ENCODE peak calls at places on chromosomes 6 and 20, in four cellular contexts. C is heart left ventricle, J is ascending aorta, M is H9. F is an unnamed sample.

GRCh38 chr6:5401845-5402738 is 140.8 kb downstream of the FARS2 start:
- DNase-seq in J (no peak), C (no peak), M (no peak), F (no peak)

GRCh38 chr20:18527339-18527738 is 19.6 kb downstream of the SEC23B start:
- DNase-seq in M (no peak), C (no peak), J (no peak), F (no peak)

GRCh38 chr6:125182237-125183018 is 28.9 kb downstream of the TPD52L1 start:
- DNase-seq in C (no peak), M (no peak), J (no peak), F (no peak)

GRCh38 chr6:116244284-116244683 is 9.6 kb downstream of the TSPYL4 start:
- DNase-seq in M (no peak), C (no peak), J (no peak), F (no peak)

GRCh38 chr20:36061754-36062153 is 92.8 kb upstream of the EPB41L1 start:
- DNase-seq in J (no peak), C (no peak), M (no peak), F (peak; percentile 51)

GRCh38 chr6:7204726-7205125 is 97.0 kb downstream of the RREB1 start:
- DNase-seq in J (no peak), M (no peak), C (no peak), F (no peak)

GRCh38 chr6:15527838-15528617 is 134.8 kb downstream of the DTNBP1 start:
- DNase-seq in J (no peak), C (no peak), M (peak; percentile 17), F (no peak)

GRCh38 chr20:20373046-20373706 is 5.3 kb downstream of the INSM1 start:
- DNase-seq in M (no peak), C (no peak), J (no peak), F (no peak)

GRCh38 chr6:29723666-29724588 is 693 bp downstream of the HLA-F start:
- DNase-seq in J (no peak), C (peak; percentile 79), M (peak; percentile 80), F (no peak)

GRCh38 chr6:30626484-30627366 is at the start of gene ATAT1:
- DNase-seq in C (peak; percentile 93), M (peak; percentile 94), J (peak; percentile 55), F (peak; percentile 96)

GRCh38 chr6:15993716-15994228 is 135.1 kb upstream of the MYLIP start:
- DNase-seq in M (no peak), J (no peak), C (no peak), F (no peak)

GRCh38 chr6:18308070-18308735 is 43.9 kb upstream of the DEK start:
- DNase-seq in J (no peak), C (no peak), M (no peak), F (no peak)

GRCh38 chr6:5950448-5950847 is 56.3 kb downstream of the NRN1 start:
- DNase-seq in J (no peak), C (no peak), M (peak; percentile 65), F (peak; percentile 9)

GRCh38 chr6:17258763-17259162 is 22.4 kb upstream of the RBM24 start:
- DNase-seq in J (no peak), C (no peak), M (no peak), F (no peak)

GRCh38 chr6:100181309-100181708 is 187.3 kb upstream of the MCHR2 start:
- DNase-seq in M (no peak), J (no peak), C (no peak), F (no peak)

GRCh38 chr6:44284867-44285266 is 14.6 kb downstream of the TMEM151B start:
- DNase-seq in C (no peak), J (no peak), M (no peak), F (no peak)

GRCh38 chr6:37594895-37595294 is 95.2 kb upstream of the CCDC167 start:
- DNase-seq in C (no peak), M (no peak), J (no peak), F (no peak)

GRCh38 chr20:33713865-33714367 is 6.2 kb downstream of the PXMP4 start:
- DNase-seq in M (no peak), C (no peak), J (no peak), F (no peak)

GRCh38 chr20:34927736-34928135 is 27.9 kb downstream of the GSS start:
- DNase-seq in M (no peak), C (no peak), J (no peak), F (no peak)

GRCh38 chr6:109373762-109374161 is 8.5 kb downstream of the CD164 start:
- DNase-seq in M (no peak), C (no peak), J (no peak), F (no peak)

GRCh38 chr20:47786763-47787107 is 1.5 kb upstream of the SULF2 start:
- DNase-seq in C (no peak), J (no peak), M (no peak), F (no peak)

GRCh38 chr20:46784450-46785127 is 75.1 kb downstream of the SLC2A10 start:
- DNase-seq in C (no peak), J (no peak), M (no peak), F (no peak)

DNA sequence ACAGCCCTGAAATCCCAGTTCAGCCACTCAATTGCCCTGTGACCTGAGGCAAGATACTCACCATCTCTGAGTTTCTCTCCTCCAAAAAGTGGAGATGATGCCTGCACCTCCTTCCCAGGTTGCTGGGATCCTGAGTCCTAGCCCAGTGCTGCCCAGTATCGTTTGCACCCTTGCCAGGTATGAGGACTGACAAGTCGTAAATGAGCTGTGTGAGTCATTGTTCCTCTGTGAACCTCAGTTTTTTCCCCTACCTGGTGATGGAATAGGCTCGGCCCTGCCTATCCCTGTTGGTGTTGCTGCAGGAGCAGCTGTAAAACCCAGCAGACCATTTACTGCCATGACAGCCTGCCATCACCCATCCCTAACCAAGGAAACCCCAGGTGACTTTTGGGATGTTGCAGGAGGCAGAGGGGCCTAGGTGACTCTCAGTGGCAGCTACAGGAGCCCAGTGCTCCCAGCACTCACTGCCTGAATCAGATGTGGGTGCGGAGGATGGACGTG is 229.3 kb downstream of the SYNDIG1 start:
- DNase-seq in J (no peak), M (peak; percentile 4), C (no peak), F (peak; percentile 24)
- H3K27me3 ChIP-seq in J (no peaks in the 10 kb centered on the region), M (no peaks in the 10 kb centered on the region), C (no peaks in the 10 kb centered on the region), F (no peaks in the 10 kb centered on the region)

GRCh38 chr20:23245553-23246128 is 105.0 kb upstream of the NXT1 start:
- DNase-seq in C (peak; percentile 80), M (peak; percentile 78), J (no peak), F (peak; percentile 48)
- H3K27me3 ChIP-seq in C (no peaks in the 10 kb centered on the region), M (no peaks in the 10 kb centered on the region), J (no peaks in the 10 kb centered on the region), F (peaks cover 2% of the 10 kb centered on the region)

GRCh38 chr6:167240034-167240541 is 51.0 kb upstream of the UNC93A start:
- DNase-seq in J (no peak), C (no peak), M (no peak), F (no peak)

GRCh38 chr6:167236239-167236571 is 54.9 kb upstream of the UNC93A start:
- DNase-seq in M (no peak), J (no peak), C (no peak), F (no peak)

GRCh38 chr6:167237438-167237837 is 53.7 kb upstream of the UNC93A start:
- DNase-seq in J (no peak), C (no peak), M (no peak), F (no peak)

GRCh38 chr6:167238169-167238693 is 52.9 kb upstream of the UNC93A start:
- DNase-seq in C (no peak), J (no peak), M (peak; percentile 66), F (no peak)

DNA sequence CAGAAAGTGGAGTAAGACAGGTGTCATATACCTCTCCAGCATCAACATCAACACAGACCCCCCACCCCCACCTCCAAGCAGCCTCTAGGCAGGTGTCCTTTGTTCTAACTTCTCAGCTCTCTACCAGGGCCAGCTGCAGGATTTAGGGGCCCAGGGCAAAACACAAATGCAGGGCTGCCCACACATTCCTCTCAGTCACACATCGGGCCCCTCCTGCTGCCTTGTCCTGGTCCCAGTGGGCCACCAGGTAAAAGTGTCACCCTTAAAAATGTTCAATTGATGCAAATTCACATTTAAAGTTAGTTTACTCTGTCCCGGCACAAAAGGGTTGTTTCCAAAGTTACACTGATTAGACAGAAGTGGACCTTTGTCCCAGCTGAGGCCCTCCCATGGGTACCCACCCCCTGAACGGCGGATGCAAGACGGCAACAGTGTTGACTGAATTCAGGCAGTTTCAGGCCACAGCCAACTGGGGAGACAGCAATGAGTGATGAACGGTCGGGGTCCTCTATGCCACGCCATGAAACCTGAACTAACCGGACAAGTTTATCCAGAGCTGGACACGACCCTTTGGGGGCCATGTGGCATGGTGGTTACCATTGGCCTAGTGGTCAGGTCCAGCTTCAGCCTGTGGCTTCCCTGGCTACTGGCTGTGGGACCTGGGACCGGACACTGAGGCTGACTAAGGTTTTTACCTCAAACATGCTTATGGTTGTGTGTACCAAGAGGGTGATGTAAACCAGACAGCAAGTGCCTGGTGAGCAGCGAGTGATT is 52.2 kb upstream of the UNC93A start:
- DNase-seq in C (no peak), M (no peak), J (no peak), F (no peak)
- H3K27me3 ChIP-seq in C (peaks cover 4% of the 10 kb centered on the region), M (no peaks in the 10 kb centered on the region), J (no peaks in the 10 kb centered on the region), F (peaks cover 7% of the 10 kb centered on the region)

DNA sequence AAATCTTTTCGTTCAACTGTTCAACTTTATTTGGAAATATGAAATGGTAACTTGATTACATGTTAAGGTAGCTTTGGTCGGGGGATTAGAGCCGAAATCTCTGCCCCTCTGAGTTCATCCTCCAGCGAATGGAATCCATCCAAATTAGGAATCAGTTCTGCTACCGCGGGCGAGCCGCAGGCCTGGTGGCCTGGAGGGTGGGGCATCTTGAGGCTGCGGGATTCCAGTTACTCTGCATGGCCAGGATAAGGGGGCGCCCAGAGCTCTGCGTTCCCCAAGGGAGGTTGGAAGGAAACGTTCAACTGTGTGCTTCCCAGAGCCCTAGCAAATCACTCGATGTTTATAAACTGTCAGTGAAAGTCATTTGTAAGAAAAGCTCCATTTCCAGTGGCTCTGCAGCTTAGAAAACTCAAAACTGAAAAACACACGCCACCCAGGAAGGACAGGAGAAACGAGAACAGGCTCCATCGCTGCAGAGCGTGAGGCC is 262.2 kb downstream of the TAF4 start:
- DNase-seq in M (no peak), J (no peak), C (no peak), F (no peak)
- H3K27me3 ChIP-seq in M (peaks cover 2% of the 10 kb centered on the region), J (no peaks in the 10 kb centered on the region), C (no peaks in the 10 kb centered on the region), F (peaks cover 17% of the 10 kb centered on the region)

GRCh38 chr6:814378-815347 is 121.7 kb upstream of the EXOC2 start:
- DNase-seq in C (no peak), J (no peak), M (no peak), F (no peak)
- H3K27me3 ChIP-seq in C (no peaks in the 10 kb centered on the region), J (no peaks in the 10 kb centered on the region), M (no peaks in the 10 kb centered on the region), F (peaks cover 4% of the 10 kb centered on the region)

GRCh38 chr6:43274127-43274915 is 23.7 kb upstream of the SLC22A7 start:
- DNase-seq in J (no peak), C (peak; percentile 39), M (no peak), F (no peak)

GRCh38 chr6:43276180-43277082 is 21.6 kb upstream of the SLC22A7 start:
- DNase-seq in J (no peak), M (no peak), C (peak; percentile 47), F (no peak)

GRCh38 chr6:43274916-43275597 is 23.0 kb upstream of the SLC22A7 start:
- DNase-seq in J (no peak), M (no peak), C (peak; percentile 67), F (no peak)

GRCh38 chr6:43277083-43277642 is 20.9 kb upstream of the SLC22A7 start:
- DNase-seq in C (peak; percentile 21), J (no peak), M (no peak), F (no peak)

GRCh38 chr6:43275782-43276179 is 22.3 kb upstream of the SLC22A7 start:
- DNase-seq in M (no peak), C (peak; percentile 40), J (no peak), F (no peak)
- H3K27me3 ChIP-seq in M (peaks cover 11% of the 10 kb centered on the region), C (peaks cover 8% of the 10 kb centered on the region), J (peaks cover 5% of the 10 kb centered on the region), F (peaks cover 8% of the 10 kb centered on the region)

GRCh38 chr20:51156041-51156795 is 133.3 kb upstream of the KCNG1 start:
- DNase-seq in J (no peak), M (no peak), C (no peak), F (no peak)
- H3K27me3 ChIP-seq in J (no peaks in the 10 kb centered on the region), M (no peaks in the 10 kb centered on the region), C (peaks cover 19% of the 10 kb centered on the region), F (peaks cover 3% of the 10 kb centered on the region)

F was measured in adrenal gland.